ENCODE peak calls at places on chromosomes 7 and 10, in nine cellular contexts. E is spleen, R is AG04449, Z is cardiac fibroblast, M is GM12865, F is fibroblast of mammary gland, L is fibroblast of lung, P is body of pancreas, Y is uterus. U is an unnamed sample.

GRCh38 chr7:47643716-47644400 is 61.9 kb upstream of the TNS3 start:
- DNase-seq in E (no peak), R (no peak), Z (no peak), M (no peak), F (no peak), L (no peak), P (no peak), Y (no peak), U (no peak)

GRCh38 chr7:131007439-131008330 is 273.7 kb upstream of the KLF14 start:
- DNase-seq in E (peak; percentile 84), R (no peak), Z (peak; percentile 81), M (peak; percentile 82), F (peak; percentile 82), L (peak; percentile 80), P (peak; percentile 79), Y (peak; percentile 58), U (peak; percentile 77)

GRCh38 chr7:116139007-116139406 is 71.3 kb upstream of the TES start:
- DNase-seq in E (no peak), R (no peak), Z (peak; percentile 17), M (no peak), F (peak; percentile 26), L (peak; percentile 25), P (no peak), Y (no peak), U (peak; percentile 18)

GRCh38 chr10:11178606-11179221 is 161.0 kb downstream of the CELF2 start:
- DNase-seq in E (peak; percentile 91), R (peak; percentile 52), Z (peak; percentile 64), M (peak; percentile 96), F (peak; percentile 76), L (peak; percentile 56), P (peak; percentile 64), Y (no peak), U (peak; percentile 70)

GRCh38 chr10:5861269-5862031 is 28.2 kb downstream of the ANKRD16 start:
- DNase-seq in E (no peak), R (peak; percentile 57), Z (peak; percentile 63), M (no peak), F (peak; percentile 94), L (peak; percentile 79), P (peak; percentile 13), Y (no peak), U (peak; percentile 68)

GRCh38 chr7:44184221-44184873 is 4.9 kb downstream of the GCK start:
- DNase-seq in E (no peak), R (peak; percentile 54), Z (peak; percentile 59), M (no peak), F (peak; percentile 87), L (peak; percentile 57), P (no peak), Y (no peak), U (peak; percentile 71)

GRCh38 chr7:101736077-101736476 is 81.3 kb upstream of the CUX1 start:
- DNase-seq in E (no peak), R (no peak), Z (no peak), M (peak; percentile 28), F (peak; percentile 12), L (no peak), P (no peak), Y (no peak), U (no peak)

GRCh38 chr7:143305423-143306070 is 10.4 kb upstream of the CLCN1 start:
- DNase-seq in E (peak; percentile 90), R (no peak), Z (peak; percentile 66), M (peak; percentile 72), F (peak; percentile 57), L (peak; percentile 54), P (peak; percentile 83), Y (no peak), U (peak; percentile 69)

GRCh38 chr10:113452146-113452545 is 100.7 kb upstream of the HABP2 start:
- DNase-seq in E (no peak), R (no peak), Z (no peak), M (no peak), F (no peak), L (no peak), P (no peak), Y (no peak), U (no peak)

GRCh38 chr10:113457408-113457807 is 95.4 kb upstream of the HABP2 start:
- DNase-seq in E (no peak), R (no peak), Z (no peak), M (no peak), F (no peak), L (no peak), P (no peak), Y (no peak), U (no peak)

GRCh38 chr10:113456741-113457140 is 96.1 kb upstream of the HABP2 start:
- DNase-seq in E (no peak), R (no peak), Z (no peak), M (no peak), F (no peak), L (no peak), P (no peak), Y (no peak), U (no peak)

GRCh38 chr10:113453351-113453750 is 99.5 kb upstream of the HABP2 start:
- DNase-seq in E (no peak), R (no peak), Z (no peak), M (no peak), F (no peak), L (no peak), P (no peak), Y (no peak), U (no peak)

DNA sequence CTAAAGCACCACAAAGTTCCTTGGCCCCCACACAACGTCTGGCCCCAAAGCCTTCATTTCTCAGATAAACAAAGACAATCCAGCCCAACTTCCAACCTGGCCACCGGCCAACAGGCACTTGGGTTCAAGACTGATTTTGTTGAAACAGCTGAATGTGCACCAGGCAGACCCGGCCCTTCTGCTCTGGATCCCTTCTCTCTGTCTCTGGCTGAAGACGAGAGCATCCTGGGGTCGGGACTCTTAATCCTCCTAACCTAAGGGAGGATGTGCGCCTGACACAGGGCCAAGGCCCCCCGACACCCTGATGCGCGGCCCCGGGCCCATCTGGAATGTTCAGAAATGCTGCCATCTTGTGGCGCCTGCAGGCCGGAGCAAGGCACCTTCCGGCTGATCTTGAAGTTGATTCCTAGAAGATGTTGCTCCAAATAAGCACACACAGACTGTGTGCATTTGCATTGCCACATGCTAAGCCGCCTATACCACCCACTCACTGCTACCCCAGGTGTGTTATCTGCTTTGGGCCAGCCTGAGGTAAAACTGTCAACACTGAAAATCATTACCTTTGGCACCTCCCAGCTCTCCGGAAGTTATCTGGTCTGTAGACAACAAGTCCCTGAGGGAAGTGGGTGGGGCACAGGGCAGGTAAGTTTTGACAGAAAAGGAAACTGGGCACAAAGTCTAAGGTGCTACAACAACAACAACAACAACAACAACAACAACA is 98.4 kb upstream of the HABP2 start:
- DNase-seq in E (no peak), R (no peak), Z (peak; percentile 41), M (peak; percentile 34), F (peak; percentile 45), L (peak; percentile 34), P (peak; percentile 52), Y (peak; percentile 23), U (peak; percentile 42)
- H3K4me3 ChIP-seq in E (no peak overlapping the region), R (no peak overlapping the region), Z (no peak overlapping the region), M (no peak overlapping the region), F (no peak overlapping the region), L (no peak overlapping the region), P (no peak overlapping the region), Y (no peak overlapping the region), U (no peak overlapping the region)

GRCh38 chr7:72493850-72494661 is 81.9 kb upstream of the CALN1 start:
- DNase-seq in E (no peak), R (no peak), Z (peak; percentile 48), M (peak; percentile 88), F (peak; percentile 48), L (peak; percentile 34), P (peak; percentile 68), Y (no peak), U (peak; percentile 60)

GRCh38 chr7:72490301-72490700 is 78.2 kb upstream of the CALN1 start:
- DNase-seq in E (no peak), R (no peak), Z (no peak), M (no peak), F (no peak), L (no peak), P (no peak), Y (no peak), U (no peak)

GRCh38 chr7:72492446-72492845 is 80.3 kb upstream of the CALN1 start:
- DNase-seq in E (no peak), R (no peak), Z (no peak), M (no peak), F (no peak), L (no peak), P (peak; percentile 3), Y (no peak), U (no peak)

GRCh38 chr7:72494807-72495206 is 82.7 kb upstream of the CALN1 start:
- DNase-seq in E (no peak), R (no peak), Z (no peak), M (peak; percentile 53), F (no peak), L (no peak), P (no peak), Y (no peak), U (no peak)
- TF ChIP-seq CTCF in E (no peak), R (no peak), Z (no peak), M (no peak), F (no peak), L (no peak), P (no peak), Y (no peak), U (no peak)

GRCh38 chr7:27199820-27200760 is at the start of gene HOXA13:
- DNase-seq in E (peak; percentile 76), R (no peak), Z (no peak), M (no peak), F (peak; percentile 17), L (no peak), P (no peak), Y (no peak), U (no peak)

GRCh38 chr7:27196287-27196739 is 3.6 kb downstream of the HOXA13 start:
- DNase-seq in E (peak; percentile 91), R (no peak), Z (peak; percentile 82), M (peak; percentile 82), F (peak; percentile 75), L (peak; percentile 83), P (peak; percentile 77), Y (peak; percentile 90), U (peak; percentile 84)

GRCh38 chr7:27198871-27199801 is 755 bp downstream of the HOXA13 start:
- DNase-seq in E (peak; percentile 77), R (no peak), Z (peak; percentile 17), M (no peak), F (no peak), L (no peak), P (no peak), Y (no peak), U (no peak)

GRCh38 chr7:27197137-27198042 is 2.5 kb downstream of the HOXA13 start:
- DNase-seq in E (no peak), R (no peak), Z (no peak), M (no peak), F (no peak), L (no peak), P (no peak), Y (no peak), U (no peak)

GRCh38 chr7:27198138-27198841 is 1.6 kb downstream of the HOXA13 start:
- DNase-seq in E (no peak), R (no peak), Z (no peak), M (no peak), F (no peak), L (no peak), P (no peak), Y (no peak), U (no peak)
- H3K4me3 ChIP-seq in E (no peak overlapping the region), R (no peak overlapping the region), Z (no peak overlapping the region), M (no peak overlapping the region), F (no peak overlapping the region), L (no peak overlapping the region), P (no peak overlapping the region), Y (peak overlapping the region; percentile 20), U (no peak overlapping the region)

GRCh38 chr10:75592888-75593643 is 161.6 kb downstream of the LRMDA start:
- DNase-seq in E (no peak), R (no peak), Z (peak; percentile 9), M (no peak), F (peak; percentile 1), L (no peak), P (no peak), Y (peak; percentile 39), U (peak; percentile 6)

GRCh38 chr10:75589895-75590654 is 158.7 kb downstream of the LRMDA start:
- DNase-seq in E (no peak), R (no peak), Z (no peak), M (no peak), F (no peak), L (no peak), P (no peak), Y (no peak), U (no peak)

GRCh38 chr10:75596930-75597629 is 165.7 kb downstream of the LRMDA start:
- DNase-seq in E (no peak), R (no peak), Z (no peak), M (no peak), F (no peak), L (no peak), P (no peak), Y (no peak), U (no peak)

GRCh38 chr10:75592014-75592842 is 160.8 kb downstream of the LRMDA start:
- DNase-seq in E (no peak), R (no peak), Z (no peak), M (no peak), F (no peak), L (no peak), P (no peak), Y (no peak), U (no peak)

DNA sequence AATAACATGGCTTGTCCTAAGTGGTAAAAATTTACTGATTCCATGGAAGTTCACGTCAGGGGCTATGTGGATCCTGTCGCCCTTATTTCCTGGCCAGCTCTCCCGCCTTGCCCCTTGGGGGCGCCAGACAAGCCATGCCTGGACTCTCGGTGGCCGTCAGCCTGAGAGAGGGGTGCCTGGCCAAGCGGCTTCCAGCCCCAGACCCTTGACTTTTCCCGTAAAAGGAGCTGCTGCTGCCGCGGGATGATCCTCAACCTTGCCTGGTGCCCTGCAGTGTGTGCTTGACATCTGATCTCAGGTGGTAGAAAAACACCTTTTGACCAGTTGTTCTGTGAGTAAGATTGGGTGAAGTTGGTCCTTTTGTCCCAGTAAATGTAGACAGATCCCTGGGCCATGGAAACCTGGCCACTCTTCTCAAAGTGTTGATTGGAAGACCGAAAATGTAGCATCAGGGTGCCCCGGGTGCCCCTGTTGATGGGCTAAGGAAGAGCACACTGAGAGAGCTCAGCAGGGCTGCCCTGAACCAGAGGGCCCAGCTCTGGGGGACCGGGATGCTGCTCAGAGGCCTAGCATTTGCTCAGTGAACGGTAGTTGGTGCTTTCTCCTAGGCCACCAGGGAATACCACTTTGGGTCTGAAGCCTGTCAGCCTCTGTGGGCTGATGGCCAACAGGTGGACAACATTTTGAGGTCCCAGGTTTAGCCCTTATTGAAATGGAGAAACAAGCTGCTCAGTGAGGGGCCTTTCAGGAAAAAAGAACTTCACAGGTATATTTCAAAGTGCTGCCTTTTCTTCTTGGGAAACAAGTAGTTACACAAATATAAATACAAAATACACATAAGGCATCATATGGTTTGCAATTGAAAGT is 162.5 kb downstream of the LRMDA start:
- DNase-seq in E (no peak), R (no peak), Z (no peak), M (no peak), F (no peak), L (no peak), P (no peak), Y (no peak), U (no peak)
- TF ChIP-seq CTCF in E (no peak), R (no peak), Z (peak; percentile 12), M (peak; percentile 11), F (peak; percentile 20), L (no peak), P (peak; percentile 13), Y (no peak), U (peak; percentile 5)

U was measured in fibroblast of pulmonary artery.